ENCODE peak calls at places on chromosomes 12 and 14, in nine cellular contexts. S is heart right ventricle, H is pancreas, V is hepatocyte, N is GM23338, P is Peyer's patch, X is DND-41, F is heart left ventricle, C is neural progenitor cell. Q is an unnamed sample.
A peak's percentile ranks its signal among the peaks of the same experiment; 100 is the strongest.

GRCh38 chr12:56128669-56129209 is 672 bp downstream of the ESYT1 start:
- DNase-seq in F (no peak), S (peak; percentile 28), N (no peak), P (peak; percentile 58), X (no peak), H (no peak), C (no peak), V (peak; percentile 59), Q (no peak)

GRCh38 chr14:48125654-48126053 is 450.2 kb upstream of the MDGA2 start:
- DNase-seq in V (peak; percentile 7), C (peak; percentile 74), H (no peak), P (no peak), S (no peak), N (peak; percentile 58), F (no peak), X (no peak), Q (no peak)

GRCh38 chr12:47349770-47350408 is 270.1 kb upstream of the AMIGO2 start:
- DNase-seq in X (no peak), N (no peak), V (no peak), H (no peak), F (no peak), P (no peak), S (no peak), C (no peak), Q (no peak)

GRCh38 chr12:109433618-109434017 is 43.5 kb downstream of the KCTD10 start:
- DNase-seq in P (no peak), C (peak; percentile 27), H (no peak), N (peak; percentile 58), X (no peak), F (peak; percentile 59), V (no peak), S (peak; percentile 45), Q (no peak)

GRCh38 chr12:31234053-31234835 is 91.7 kb downstream of the SINHCAF start:
- DNase-seq in V (no peak), C (no peak), F (no peak), H (no peak), P (no peak), S (no peak), X (no peak), N (no peak), Q (no peak)

GRCh38 chr14:85917631-85918030 is 387.7 kb downstream of the FLRT2 start:
- DNase-seq in F (no peak), N (no peak), C (no peak), P (no peak), V (no peak), S (no peak), X (no peak), H (no peak), Q (no peak)

GRCh38 chr12:122987086-122987951 is 6.8 kb downstream of the ARL6IP4 start:
- DNase-seq in S (no peak), V (no peak), C (no peak), F (no peak), P (no peak), H (no peak), N (no peak), X (no peak), Q (no peak)

GRCh38 chr14:87230726-87231125 is 762.3 kb downstream of the GALC start:
- DNase-seq in N (no peak), H (no peak), P (no peak), V (no peak), C (no peak), F (no peak), S (no peak), X (no peak), Q (no peak)

GRCh38 chr12:15677696-15678095 is 111.5 kb downstream of the EPS8 start:
- DNase-seq in X (no peak), F (no peak), P (no peak), N (no peak), H (no peak), V (no peak), S (no peak), C (no peak), Q (no peak)

GRCh38 chr12:74817499-74817898 is 279.9 kb downstream of the ATXN7L3B start:
- DNase-seq in V (no peak), N (no peak), S (no peak), X (no peak), C (no peak), F (no peak), H (no peak), P (no peak), Q (no peak)

GRCh38 chr12:70185301-70185700 is 57.9 kb upstream of the CNOT2 start:
- DNase-seq in C (no peak), P (no peak), V (no peak), X (no peak), F (no peak), N (no peak), H (no peak), S (no peak), Q (peak; percentile 75)

GRCh38 chr12:114038962-114039361 is 72.8 kb upstream of the RBM19 start:
- DNase-seq in X (no peak), V (no peak), H (no peak), P (no peak), F (no peak), N (no peak), C (no peak), S (no peak), Q (no peak)

GRCh38 chr12:127599441-127599840 is 667.5 kb upstream of the TMEM132C start:
- DNase-seq in F (no peak), X (no peak), P (no peak), S (no peak), H (no peak), N (no peak), C (no peak), V (no peak), Q (no peak)
- H3K27me3 ChIP-seq in F (no peaks in the 10 kb centered on the region), X (no peaks in the 10 kb centered on the region), P (no peaks in the 10 kb centered on the region), S (no peaks in the 10 kb centered on the region), H (no peaks in the 10 kb centered on the region), N (no peaks in the 10 kb centered on the region), C (no peaks in the 10 kb centered on the region), V (no peaks in the 10 kb centered on the region), Q (no peaks in the 10 kb centered on the region)

GRCh38 chr14:93548102-93548843 is 117.5 kb downstream of the UNC79 start:
- DNase-seq in X (no peak), C (no peak), S (no peak), H (no peak), V (no peak), N (no peak), F (no peak), P (no peak), Q (no peak)

GRCh38 chr14:93540235-93540634 is 109.5 kb downstream of the UNC79 start:
- DNase-seq in N (no peak), X (no peak), F (no peak), V (no peak), C (no peak), P (no peak), H (no peak), S (no peak), Q (no peak)

GRCh38 chr14:93546642-93547041 is 115.9 kb downstream of the UNC79 start:
- DNase-seq in V (no peak), X (no peak), S (no peak), F (no peak), N (no peak), P (no peak), H (no peak), C (no peak), Q (no peak)

GRCh38 chr14:93544212-93544611 is 113.5 kb downstream of the UNC79 start:
- DNase-seq in P (no peak), S (no peak), X (no peak), F (no peak), V (no peak), H (no peak), C (no peak), N (no peak), Q (no peak)

DNA sequence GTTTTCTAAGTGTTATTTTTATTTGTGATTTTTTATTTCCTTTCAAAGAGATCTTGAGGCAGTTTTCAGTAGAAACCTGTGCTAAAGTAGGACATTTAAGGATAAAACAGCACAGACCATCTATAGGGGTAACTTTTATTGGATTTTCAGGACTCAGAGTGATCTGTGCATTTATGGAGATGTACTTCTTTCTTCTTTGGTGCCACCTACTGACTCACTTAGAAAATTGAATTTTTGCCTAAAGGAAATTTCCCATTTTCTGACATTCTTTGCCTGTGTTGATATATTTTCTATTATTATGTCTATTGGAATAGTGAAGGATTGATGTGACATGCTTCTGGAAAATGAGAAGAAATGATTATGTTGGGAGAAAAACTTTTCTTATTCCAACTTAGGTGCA is 113.0 kb downstream of the UNC79 start:
- DNase-seq in V (peak; percentile 31), C (peak; percentile 24), S (no peak), N (peak; percentile 20), P (no peak), H (no peak), X (no peak), F (no peak), Q (no peak)
- TF ChIP-seq CTCF in V (peak; percentile 57), C (peak; percentile 57), S (peak; percentile 44), N (peak; percentile 40), P (peak; percentile 5), H (no peak), X (peak; percentile 51), F (peak; percentile 19), Q (peak; percentile 67)

GRCh38 chr14:55118761-55119160 is 10.3 kb upstream of the LGALS3 start:
- DNase-seq in C (no peak), F (no peak), V (no peak), P (no peak), S (no peak), N (no peak), H (no peak), X (no peak), Q (no peak)
- H3K4me1 ChIP-seq in C (peaks cover 19% of the 10 kb centered on the region), F (peaks cover 80% of the 10 kb centered on the region), V (peaks cover 54% of the 10 kb centered on the region), P (peaks cover 70% of the 10 kb centered on the region), S (peaks cover 75% of the 10 kb centered on the region), N (no peaks in the 10 kb centered on the region), H (peaks cover 32% of the 10 kb centered on the region), X (no peaks in the 10 kb centered on the region), Q (peaks cover 21% of the 10 kb centered on the region)

GRCh38 chr12:130508318-130508717 is 170.6 kb downstream of the PIWIL1 start:
- DNase-seq in C (no peak), P (no peak), S (no peak), N (no peak), X (no peak), H (no peak), F (no peak), V (no peak), Q (no peak)

GRCh38 chr12:130506844-130507243 is 169.2 kb downstream of the PIWIL1 start:
- DNase-seq in V (no peak), C (no peak), P (no peak), F (no peak), H (no peak), N (no peak), S (no peak), X (no peak), Q (no peak)

GRCh38 chr12:130511285-130511684 is 173.6 kb downstream of the PIWIL1 start:
- DNase-seq in N (no peak), C (no peak), F (no peak), V (no peak), X (no peak), S (no peak), H (no peak), P (no peak), Q (no peak)

GRCh38 chr12:130508847-130509246 is 171.2 kb downstream of the PIWIL1 start:
- DNase-seq in H (no peak), X (no peak), N (no peak), S (no peak), C (no peak), V (no peak), F (no peak), P (no peak), Q (no peak)

DNA sequence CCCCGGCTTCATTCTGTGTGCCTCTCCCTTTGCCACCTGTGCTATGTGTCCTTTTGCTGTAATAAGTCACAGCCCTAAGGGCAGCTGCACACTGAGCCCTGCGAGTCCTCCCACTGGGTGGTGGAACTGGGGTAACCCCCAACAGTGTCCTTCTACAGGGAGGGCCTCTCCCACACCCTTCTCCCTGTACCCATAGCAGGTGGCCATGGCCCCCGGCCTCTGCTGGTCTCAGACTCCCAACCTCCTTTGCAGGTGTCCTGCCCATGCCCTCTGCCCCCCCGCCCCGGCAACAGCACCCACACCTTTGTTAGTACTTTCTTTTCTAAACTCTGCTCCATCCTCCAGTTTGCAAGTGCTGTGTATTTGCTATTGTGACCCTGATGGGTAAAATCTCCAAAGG is 171.8 kb downstream of the PIWIL1 start:
- DNase-seq in P (no peak), C (no peak), V (no peak), S (no peak), H (no peak), X (no peak), F (no peak), N (no peak), Q (no peak)
- H3K27me3 ChIP-seq in P (no peaks in the 10 kb centered on the region), C (no peaks in the 10 kb centered on the region), V (no peaks in the 10 kb centered on the region), S (peaks cover 40% of the 10 kb centered on the region), H (no peaks in the 10 kb centered on the region), X (no peaks in the 10 kb centered on the region), F (no peaks in the 10 kb centered on the region), N (no peaks in the 10 kb centered on the region), Q (no peaks in the 10 kb centered on the region)

Q was measured in foreskin keratinocyte.